ENCODE peak calls at places on chromosomes 3 and 15, in seven cellular contexts. U is fibroblast of the aortic adventitia, V is lower leg skin, M is cardiac muscle cell, X is endodermal cell, B is mucosa of descending colon, Y is IMR-90. E is an unnamed sample.

GRCh38 chr15:51801391-51801835 is 28.0 kb upstream of the TMOD3 start:
- DNase-seq in U (peak), X (peak), V (no peak), M (peak), Y (peak), B (no peak), E (peak)

GRCh38 chr3:39848365-39848764 is 39.0 kb downstream of the MYRIP start:
- DNase-seq in V (no peak), Y (no peak), X (no peak), M (no peak), U (peak), B (no peak), E (no peak)

GRCh38 chr15:28096720-28097431 is 2.2 kb downstream of the OCA2 start:
- DNase-seq in Y (no peak), U (no peak), V (peak), M (peak), B (no peak), X (peak), E (no peak)

GRCh38 chr15:31216210-31216911 is 110.3 kb upstream of the KLF13 start:
- DNase-seq in Y (no peak), U (peak), M (peak), X (peak), B (peak), V (peak), E (peak)

GRCh38 chr3:179760944-179761343 is 108.1 kb downstream of the USP13 start:
- DNase-seq in V (no peak), Y (peak), U (no peak), B (no peak), M (no peak), X (no peak), E (peak)

GRCh38 chr15:84681822-84682221 is 23.8 kb upstream of the NMB start:
- DNase-seq in X (no peak), V (no peak), M (no peak), Y (peak), U (no peak), B (no peak), E (no peak)

GRCh38 chr15:90561344-90562244 is 31.9 kb downstream of the CRTC3 start:
- DNase-seq in U (peak), M (no peak), Y (peak), B (no peak), X (no peak), V (no peak), E (peak)

GRCh38 chr3:70245746-70246525 is 66.5 kb downstream of the MDFIC2 start:
- DNase-seq in X (no peak), Y (no peak), B (no peak), M (no peak), V (no peak), U (no peak), E (no peak)

GRCh38 chr15:79886119-79886518 is 10.7 kb downstream of the MTHFS start:
- DNase-seq in U (no peak), B (no peak), V (no peak), M (no peak), Y (no peak), X (no peak), E (no peak)

GRCh38 chr3:182618085-182618732 is 175.1 kb upstream of the ATP11B start:
- DNase-seq in U (peak), X (no peak), V (no peak), M (peak), Y (no peak), B (no peak), E (peak)

GRCh38 chr15:31296304-31297220 is 30.1 kb upstream of the KLF13 start:
- DNase-seq in U (no peak), M (no peak), X (peak), V (peak), Y (no peak), B (peak), E (no peak)

GRCh38 chr15:66269326-66270090 is 16.0 kb upstream of the MEGF11 start:
- DNase-seq in X (peak), M (peak), B (no peak), U (no peak), Y (peak), V (no peak), E (peak)

GRCh38 chr3:138051946-138052802 is 42.2 kb downstream of the CLDN18 start:
- DNase-seq in B (no peak), M (peak), X (peak), U (peak), Y (peak), V (no peak), E (peak)

GRCh38 chr3:42980209-42980608 is 1.1 kb downstream of the GASK1A start:
- DNase-seq in V (no peak), B (no peak), Y (no peak), U (no peak), M (no peak), X (peak), E (no peak)
- H3K4me3 ChIP-seq in V (no peak), B (no peak), Y (no peak), U (no peak), M (no peak), X (peak), E (no peak)

DNA sequence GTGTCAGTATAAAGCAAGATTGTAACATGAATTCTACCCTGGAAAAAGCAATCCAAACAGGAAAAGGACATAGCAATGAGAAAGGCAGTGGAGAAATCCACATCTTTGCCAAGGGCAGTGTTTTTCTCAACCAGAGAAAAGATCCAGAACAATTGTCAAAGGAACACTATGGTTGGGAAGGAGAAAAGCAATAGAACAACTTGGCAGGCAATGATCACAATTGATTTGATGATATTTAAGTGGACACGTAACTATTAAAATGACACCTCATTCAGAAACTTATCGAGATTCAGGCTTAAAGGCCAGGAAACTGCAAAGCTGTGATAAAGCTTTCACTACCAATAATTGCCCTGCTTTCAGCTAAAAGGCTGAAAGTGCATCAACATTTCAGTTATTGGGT is 271.2 kb downstream of the DIPK2A start:
- DNase-seq in Y (no peak), X (no peak), B (no peak), V (no peak), M (no peak), U (no peak), E (no peak)
- TF ChIP-seq CTCF in Y (no peak), X (no peak), B (no peak), V (no peak), M (no peak), U (no peak), E (no peak)

GRCh38 chr3:149247929-149248691 is 26.5 kb upstream of the CP start:
- DNase-seq in U (no peak), B (no peak), Y (peak), X (no peak), V (no peak), M (peak), E (no peak)
- H3K4me3 ChIP-seq in U (no peak), B (no peak), Y (no peak), X (no peak), V (no peak), M (no peak), E (no peak)

DNA sequence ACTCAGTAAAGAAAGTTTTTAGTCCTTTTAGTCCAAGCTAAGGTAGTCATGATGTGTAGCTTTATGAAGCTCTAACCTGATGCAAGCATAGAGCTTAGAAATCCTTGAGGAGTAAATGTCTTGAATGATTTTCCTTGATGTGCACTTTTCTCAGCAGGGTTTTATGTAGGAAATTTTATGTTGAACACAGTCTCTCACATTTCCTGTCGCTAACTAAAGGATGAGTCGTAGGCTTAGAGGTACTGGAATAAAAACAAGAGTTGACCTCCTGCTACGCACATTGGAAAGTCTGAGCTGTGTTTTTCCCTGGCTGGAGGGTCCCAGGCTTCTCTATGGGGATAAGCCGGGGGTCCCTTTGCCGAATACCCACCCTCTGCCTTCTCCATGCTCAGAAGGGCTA is 34.7 kb upstream of the ZPLD1 start:
- DNase-seq in Y (peak), B (no peak), V (no peak), X (no peak), M (no peak), U (peak), E (peak)
- TF ChIP-seq CTCF in Y (no peak), B (no peak), V (no peak), X (no peak), M (no peak), U (no peak), E (no peak)

GRCh38 chr3:123193448-123194101 is 8.2 kb upstream of the SEC22A start:
- DNase-seq in U (no peak), V (no peak), X (peak), B (no peak), Y (no peak), M (peak), E (no peak)
- H3K4me3 ChIP-seq in U (no peak), V (no peak), X (no peak), B (no peak), Y (no peak), M (no peak), E (no peak)

GRCh38 chr3:155637567-155637966 is 107.3 kb downstream of the PLCH1 start:
- DNase-seq in B (no peak), M (no peak), V (no peak), Y (no peak), U (no peak), X (no peak), E (no peak)
- TF ChIP-seq CTCF in B (no peak), M (no peak), V (no peak), Y (no peak), U (no peak), X (no peak), E (no peak)